ENCODE peak calls at places on chromosomes 2 and 18, in nine cellular contexts. G is GM23248, C is colonic mucosa, R is PC-3, A is kidney, U is H9, W is mammary epithelial cell, Z is fibroblast of lung, Y is IMR-90. O is an unnamed sample. For H3K4me1, the result is how much of the 10 kb centered on the place peaks cover.

GRCh38 chr18:54743596-54743995 is 84.7 kb upstream of the RAB27B start:
- DNase-seq in Y (no peak), C (no peak), U (no peak), A (no peak), R (no peak), Z (no peak), W (no peak), G (no peak), O (no peak)

GRCh38 chr2:118177318-118177717 is 89.0 kb downstream of the INSIG2 start:
- DNase-seq in A (no peak), R (no peak), Y (no peak), U (no peak), G (no peak), W (no peak), Z (no peak), C (no peak), O (no peak)

GRCh38 chr2:187349328-187349944 is 98.6 kb downstream of the CALCRL start:
- DNase-seq in Z (peak), A (no peak), U (no peak), C (no peak), R (no peak), G (peak), Y (no peak), W (peak), O (peak)

GRCh38 chr2:33321236-33321731 is 155.2 kb upstream of the RASGRP3 start:
- DNase-seq in G (peak), Y (peak), C (no peak), U (no peak), Z (peak), A (no peak), W (peak), R (peak), O (peak)

GRCh38 chr2:74741651-74742050 is 87.6 kb downstream of the SEMA4F start:
- DNase-seq in C (no peak), Y (no peak), G (peak), R (no peak), W (no peak), Z (no peak), U (no peak), A (no peak), O (no peak)

GRCh38 chr2:2026252-2026831 is 282.0 kb upstream of the PXDN start:
- DNase-seq in Z (no peak), R (no peak), U (no peak), Y (no peak), G (no peak), C (peak), W (no peak), A (peak), O (no peak)

GRCh38 chr2:39313575-39313974 is 69.8 kb upstream of the CDKL4 start:
- DNase-seq in C (no peak), A (no peak), U (no peak), W (peak), Y (peak), R (peak), Z (peak), G (peak), O (peak)

GRCh38 chr2:96505231-96505889 is at the start of gene NEURL3:
- DNase-seq in Z (peak), Y (peak), R (peak), W (peak), A (peak), U (no peak), G (peak), C (peak), O (peak)

GRCh38 chr18:66193394-66193793 is 410.5 kb downstream of the CDH19 start:
- DNase-seq in U (no peak), R (no peak), G (no peak), Y (no peak), A (no peak), C (no peak), W (no peak), Z (no peak), O (no peak)

GRCh38 chr2:63875758-63876710 is 34.3 kb downstream of the UGP2 start:
- DNase-seq in R (no peak), C (no peak), W (peak), G (peak), A (no peak), Y (no peak), Z (peak), U (no peak), O (peak)

GRCh38 chr2:200330351-200331120 is 24.0 kb downstream of the SPATS2L start:
- DNase-seq in Z (no peak), C (no peak), G (no peak), W (no peak), Y (no peak), R (no peak), U (no peak), A (no peak), O (no peak)

GRCh38 chr2:38301340-38301968 is 75.6 kb downstream of the ATL2 start:
- DNase-seq in Y (no peak), U (peak), R (no peak), C (no peak), A (no peak), G (no peak), Z (no peak), W (no peak), O (no peak)

GRCh38 chr2:172968061-172968469 is 107.6 kb upstream of the MAP3K20 start:
- DNase-seq in W (peak), R (peak), C (no peak), G (peak), U (no peak), A (peak), Z (peak), Y (peak), O (peak)

GRCh38 chr2:120798569-120799215 is 63.0 kb downstream of the GLI2 start:
- DNase-seq in U (peak), C (no peak), R (no peak), W (no peak), Y (no peak), G (peak), Z (no peak), A (no peak), O (no peak)

GRCh38 chr18:73646772-73647171 is 500.9 kb downstream of the FBXO15 start:
- DNase-seq in C (no peak), A (no peak), W (peak), G (peak), Y (peak), R (peak), U (no peak), Z (peak), O (peak)

GRCh38 chr2:174338155-174338495 is 3.4 kb downstream of the SP9 start:
- DNase-seq in U (no peak), A (no peak), Y (no peak), G (no peak), W (no peak), Z (no peak), C (no peak), R (no peak), O (no peak)

GRCh38 chr2:225668606-225669266 is 269.2 kb downstream of the NYAP2 start:
- DNase-seq in G (peak), Z (peak), W (peak), R (peak), Y (peak), C (peak), U (peak), A (no peak), O (peak)

GRCh38 chr18:22933206-22933957 is at the start of gene RBBP8:
- DNase-seq in Z (peak), A (peak), G (peak), R (peak), C (peak), U (peak), W (peak), Y (peak), O (peak)

GRCh38 chr2:73468376-73468775 is 82.7 kb downstream of the ALMS1 start:
- DNase-seq in A (no peak), C (no peak), W (no peak), U (no peak), G (no peak), R (no peak), Z (no peak), Y (no peak), O (no peak)

GRCh38 chr2:124046332-124046731 is 21.2 kb downstream of the CNTNAP5 start:
- DNase-seq in R (no peak), W (no peak), G (no peak), Y (no peak), A (no peak), Z (no peak), C (no peak), U (peak), O (no peak)
- H3K27ac ChIP-seq in R (no peak), W (no peak), G (no peak), Y (no peak), A (no peak), Z (no peak), C (no peak), U (no peak), O (no peak)

GRCh38 chr18:10231220-10231619 is 223.2 kb upstream of the APCDD1 start:
- DNase-seq in A (no peak), C (no peak), G (no peak), R (no peak), W (no peak), U (no peak), Y (no peak), Z (no peak), O (no peak)
- H3K9ac ChIP-seq in A (no peak), C (no peak), G (no peak), R (no peak), W (no peak), U (no peak), Y (no peak), Z (no peak), O (no peak)

GRCh38 chr2:43049836-43050796 is 176.3 kb downstream of the ZFP36L2 start:
- DNase-seq in A (peak), W (no peak), Y (no peak), G (no peak), C (no peak), R (no peak), U (no peak), Z (no peak), O (no peak)
- H3K4me1 ChIP-seq in A (under half), W (under half), Y (under half), G (under half), C (under half), R (under half), U (under half), Z (under half), O (under half)

GRCh38 chr2:44967056-44967455 is 25.6 kb downstream of the SIX3 start:
- DNase-seq in Y (no peak), C (no peak), Z (no peak), U (no peak), W (no peak), A (no peak), R (no peak), G (no peak), O (no peak)
- H3K27ac ChIP-seq in Y (no peak), C (no peak), Z (no peak), U (no peak), W (no peak), A (no peak), R (no peak), G (no peak), O (no peak)

DNA sequence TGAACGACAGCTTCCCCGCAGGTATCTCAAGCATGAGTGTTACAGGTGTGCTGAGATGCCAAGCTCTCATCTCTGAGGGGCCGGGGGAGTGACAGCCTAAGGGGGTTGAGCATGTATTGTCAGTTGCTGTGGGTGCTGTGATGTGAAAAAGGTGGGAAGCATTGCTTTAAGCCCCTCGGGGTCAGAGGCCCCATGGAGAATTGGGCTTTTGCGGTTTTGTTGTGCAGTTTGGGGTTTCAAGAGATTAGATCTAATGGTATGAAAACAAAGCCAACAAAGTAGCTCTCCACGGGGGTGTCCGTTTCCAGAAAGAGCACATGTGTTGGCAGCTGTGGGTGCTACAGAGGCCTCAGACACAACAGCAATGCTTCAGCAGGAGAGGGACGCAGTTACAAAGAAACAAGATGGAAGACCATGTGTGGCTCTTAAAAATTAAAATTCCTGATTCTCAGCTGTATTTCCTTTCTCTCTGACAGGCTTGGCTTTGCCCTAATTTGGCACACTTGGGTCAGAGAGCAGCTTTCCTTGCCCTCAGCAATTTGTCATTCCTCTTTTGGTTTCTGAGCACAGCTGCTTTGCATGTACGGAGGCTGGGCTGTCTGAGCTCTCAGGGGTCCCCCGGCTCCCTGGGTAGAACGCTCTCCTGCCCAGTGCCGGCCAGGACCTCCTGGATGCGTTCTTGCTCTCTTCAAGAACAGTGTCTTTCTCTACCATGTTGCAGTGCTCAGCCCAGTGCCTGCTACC is 70.0 kb downstream of the TMEM247 start:
- DNase-seq in Y (no peak), R (no peak), W (no peak), G (no peak), Z (no peak), C (no peak), U (no peak), A (no peak), O (no peak)
- H3K9ac ChIP-seq in Y (no peak), R (no peak), W (no peak), G (no peak), Z (no peak), C (no peak), U (no peak), A (no peak), O (no peak)

GRCh38 chr18:3059272-3059671 is 46.3 kb upstream of the LPIN2 start:
- DNase-seq in C (no peak), R (no peak), G (no peak), Z (no peak), U (no peak), W (no peak), Y (no peak), A (no peak), O (no peak)
- H3K4me1 ChIP-seq in C (under half), R (under half), G (under half), Z (under half), U (under half), W (under half), Y (under half), A (under half), O (under half)

GRCh38 chr2:123468071-123468470 is 557.0 kb upstream of the CNTNAP5 start:
- DNase-seq in A (no peak), U (no peak), R (peak), C (no peak), Z (no peak), Y (no peak), G (no peak), W (peak), O (no peak)
- H3K27ac ChIP-seq in A (no peak), U (no peak), R (no peak), C (no peak), Z (no peak), Y (no peak), G (no peak), W (no peak), O (no peak)

GRCh38 chr2:207771421-207771820 is 1.7 kb upstream of the FZD5 start:
- DNase-seq in A (no peak), Z (no peak), Y (no peak), U (no peak), W (no peak), C (peak), G (no peak), R (no peak), O (no peak)

GRCh38 chr2:207770602-207771404 is 1.1 kb upstream of the FZD5 start:
- DNase-seq in C (no peak), Y (no peak), Z (no peak), R (no peak), G (peak), U (peak), W (no peak), A (peak), O (no peak)

GRCh38 chr2:207775471-207775870 is 5.8 kb upstream of the FZD5 start:
- DNase-seq in R (no peak), Y (no peak), W (no peak), A (no peak), Z (no peak), U (no peak), C (no peak), G (no peak), O (no peak)

GRCh38 chr2:207772081-207772843 is 2.6 kb upstream of the FZD5 start:
- DNase-seq in Z (peak), W (no peak), C (no peak), G (peak), R (no peak), Y (no peak), A (peak), U (peak), O (no peak)

GRCh38 chr2:207772844-207773205 is 3.1 kb upstream of the FZD5 start:
- DNase-seq in C (no peak), W (no peak), G (no peak), R (no peak), U (no peak), Y (no peak), Z (no peak), A (no peak), O (no peak)
- H3K9ac ChIP-seq in C (no peak), W (no peak), G (no peak), R (no peak), U (no peak), Y (no peak), Z (no peak), A (no peak), O (no peak)

O was measured in astrocyte.